ENCODE peak calls at places on chromosome 1, in ten cellular contexts. R, Y, S, C, X, O, N, U, H and A are unnamed samples.

GRCh38 chr1:24301395-24302175 is 17.6 kb upstream of the GRHL3 start:
- DNase-seq in R (no peak), Y (no peak), S (no peak), C (no peak), X (no peak), O (no peak), N (no peak), U (no peak), H (no peak), A (no peak)

GRCh38 chr1:26072305-26072704 is 4.9 kb upstream of the TRIM63 start:
- DNase-seq in R (no peak), Y (no peak), S (no peak), C (no peak), X (no peak), O (no peak), N (no peak), U (no peak), H (no peak), A (no peak)

GRCh38 chr1:16351449-16351993 is 759 bp downstream of the FBXO42 start:
- DNase-seq in R (no peak), Y (no peak), S (no peak), C (no peak), X (peak), O (no peak), N (peak), U (no peak), H (no peak), A (no peak)

GRCh38 chr1:230197644-230198567 is 130.9 kb downstream of the GALNT2 start:
- DNase-seq in R (no peak), Y (no peak), S (no peak), C (no peak), X (no peak), O (no peak), N (no peak), U (no peak), H (no peak), A (no peak)

GRCh38 chr1:154730251-154730650 is 122.3 kb upstream of the ADAR start:
- DNase-seq in R (no peak), Y (no peak), S (no peak), C (no peak), X (peak), O (peak), N (peak), U (no peak), H (no peak), A (no peak)

GRCh38 chr1:24913274-24913604 is 16.8 kb downstream of the RUNX3 start:
- DNase-seq in R (no peak), Y (no peak), S (peak), C (no peak), X (no peak), O (no peak), N (no peak), U (no peak), H (no peak), A (no peak)

GRCh38 chr1:231266811-231267322 is 25.9 kb downstream of the GNPAT start:
- DNase-seq in R (no peak), Y (no peak), S (no peak), C (no peak), X (no peak), O (no peak), N (no peak), U (no peak), H (no peak), A (no peak)

GRCh38 chr1:208631516-208631915 is 387.3 kb upstream of the PLXNA2 start:
- DNase-seq in R (no peak), Y (no peak), S (no peak), C (no peak), X (no peak), O (no peak), N (no peak), U (no peak), H (no peak), A (no peak)

GRCh38 chr1:227759345-227760300 is 24.4 kb downstream of the SNAP47 start:
- DNase-seq in R (peak), Y (no peak), S (no peak), C (no peak), X (no peak), O (peak), N (no peak), U (no peak), H (no peak), A (peak)

GRCh38 chr1:156111355-156111962 is 3.1 kb upstream of the LMNA start:
- DNase-seq in R (no peak), Y (no peak), S (no peak), C (no peak), X (no peak), O (no peak), N (no peak), U (no peak), H (no peak), A (no peak)

GRCh38 chr1:162466797-162467196 is 30.8 kb upstream of the UHMK1 start:
- DNase-seq in R (no peak), Y (no peak), S (no peak), C (no peak), X (no peak), O (no peak), N (no peak), U (no peak), H (no peak), A (no peak)

GRCh38 chr1:182752077-182752826 is 37.3 kb upstream of the NPL start:
- DNase-seq in R (no peak), Y (peak), S (no peak), C (no peak), X (no peak), O (peak), N (no peak), U (no peak), H (no peak), A (no peak)

GRCh38 chr1:52022133-52022532 is 11.5 kb downstream of the KTI12 start:
- DNase-seq in R (no peak), Y (no peak), S (no peak), C (no peak), X (no peak), O (no peak), N (no peak), U (no peak), H (no peak), A (no peak)

GRCh38 chr1:17636612-17637011 is 97.1 kb downstream of the ARHGEF10L start:
- DNase-seq in R (no peak), Y (no peak), S (no peak), C (no peak), X (no peak), O (no peak), N (no peak), U (no peak), H (no peak), A (no peak)

GRCh38 chr1:23555225-23555801 is 4.0 kb downstream of the ID3 start:
- DNase-seq in R (peak), Y (no peak), S (no peak), C (no peak), X (peak), O (no peak), N (no peak), U (no peak), H (no peak), A (peak)

GRCh38 chr1:7456683-7457082 is 314.4 kb upstream of the VAMP3 start:
- DNase-seq in R (no peak), Y (no peak), S (no peak), C (no peak), X (no peak), O (no peak), N (peak), U (no peak), H (no peak), A (no peak)

GRCh38 chr1:162349635-162350330 is 26.9 kb downstream of the SPATA46 start:
- DNase-seq in R (no peak), Y (no peak), S (no peak), C (no peak), X (no peak), O (peak), N (peak), U (no peak), H (no peak), A (no peak)

GRCh38 chr1:19361231-19362147 is 49.4 kb downstream of the SLC66A1 start:
- DNase-seq in R (peak), Y (no peak), S (no peak), C (no peak), X (peak), O (no peak), N (no peak), U (no peak), H (no peak), A (no peak)

GRCh38 chr1:193786041-193786440 is 599.6 kb upstream of the B3GALT2 start:
- DNase-seq in R (peak), Y (no peak), S (no peak), C (no peak), X (no peak), O (no peak), N (no peak), U (no peak), H (no peak), A (no peak)

GRCh38 chr1:186828612-186829542 is at the start of gene PLA2G4A:
- DNase-seq in R (peak), Y (no peak), S (peak), C (peak), X (peak), O (peak), N (no peak), U (no peak), H (no peak), A (no peak)

GRCh38 chr1:172909606-172910326 is 141.0 kb downstream of the TNFSF18 start:
- DNase-seq in R (peak), Y (no peak), S (no peak), C (no peak), X (no peak), O (no peak), N (no peak), U (no peak), H (no peak), A (peak)

GRCh38 chr1:11376981-11377583 is 101.9 kb upstream of the DISP3 start:
- DNase-seq in R (no peak), Y (no peak), S (no peak), C (no peak), X (no peak), O (no peak), N (no peak), U (no peak), H (no peak), A (no peak)

GRCh38 chr1:9835758-9836631 is 12.2 kb upstream of the CLSTN1 start:
- DNase-seq in R (no peak), Y (no peak), S (no peak), C (no peak), X (no peak), O (peak), N (peak), U (no peak), H (peak), A (no peak)

GRCh38 chr1:231626535-231626950 is at the start of gene DISC1:
- DNase-seq in R (peak), Y (peak), S (peak), C (peak), X (peak), O (peak), N (peak), U (peak), H (peak), A (peak)

GRCh38 chr1:212916395-212917133 is 33.8 kb upstream of the VASH2 start:
- DNase-seq in R (no peak), Y (no peak), S (no peak), C (peak), X (peak), O (no peak), N (no peak), U (no peak), H (no peak), A (no peak)

GRCh38 chr1:30572192-30572591 is 151.2 kb downstream of the MATN1 start:
- DNase-seq in R (no peak), Y (no peak), S (no peak), C (no peak), X (peak), O (no peak), N (no peak), U (no peak), H (no peak), A (no peak)

GRCh38 chr1:3066826-3067225 is 2.2 kb upstream of the PRDM16 start:
- DNase-seq in R (no peak), Y (no peak), S (no peak), C (no peak), X (no peak), O (no peak), N (no peak), U (no peak), H (no peak), A (no peak)

GRCh38 chr1:244022859-244023258 is 28.2 kb upstream of the ZBTB18 start:
- DNase-seq in R (no peak), Y (no peak), S (no peak), C (no peak), X (no peak), O (no peak), N (no peak), U (no peak), H (no peak), A (no peak)

GRCh38 chr1:151728151-151728711 is 6.9 kb downstream of the RIIAD1 start:
- DNase-seq in R (no peak), Y (peak), S (no peak), C (no peak), X (no peak), O (no peak), N (no peak), U (no peak), H (no peak), A (no peak)

GRCh38 chr1:8090241-8090702 is 64.2 kb upstream of the ERRFI1 start:
- DNase-seq in R (peak), Y (no peak), S (no peak), C (no peak), X (no peak), O (no peak), N (no peak), U (no peak), H (no peak), A (no peak)

GRCh38 chr1:74842726-74843125 is 109.8 kb downstream of the TYW3 start:
- DNase-seq in R (no peak), Y (no peak), S (no peak), C (no peak), X (no peak), O (no peak), N (no peak), U (no peak), H (no peak), A (no peak)

GRCh38 chr1:175273656-175274055 is 81.1 kb upstream of the KIAA0040 start:
- DNase-seq in R (no peak), Y (no peak), S (no peak), C (no peak), X (no peak), O (no peak), N (no peak), U (no peak), H (no peak), A (no peak)

GRCh38 chr1:156436319-156437043 is 64.1 kb downstream of the MEF2D start:
- DNase-seq in R (no peak), Y (peak), S (no peak), C (no peak), X (no peak), O (no peak), N (no peak), U (no peak), H (no peak), A (no peak)

GRCh38 chr1:90144820-90145219 is 149.9 kb downstream of the ZNF326 start:
- DNase-seq in R (no peak), Y (no peak), S (no peak), C (no peak), X (no peak), O (no peak), N (no peak), U (no peak), H (no peak), A (no peak)

GRCh38 chr1:230080834-230081233 is 13.8 kb downstream of the GALNT2 start:
- DNase-seq in R (no peak), Y (peak), S (no peak), C (no peak), X (no peak), O (no peak), N (no peak), U (no peak), H (no peak), A (no peak)